ENCODE peak calls at places on chromosomes 16 and 17, in four cellular contexts. H, S, E and C are unnamed samples.
A peak's percentile ranks its signal among the peaks of the same experiment; 100 is the strongest.

GRCh38 chr16:3027983-3028715 is 4.3 kb downstream of the THOC6 start:
- DNase-seq in E (peak; percentile 78), S (peak; percentile 57), H (peak; percentile 61), C (peak; percentile 38)

GRCh38 chr16:65178151-65178550 is 56.3 kb upstream of the CDH11 start:
- DNase-seq in E (no peak), S (peak; percentile 74), H (peak; percentile 9), C (no peak)

GRCh38 chr16:11361751-11362742 is 16.8 kb downstream of the RMI2 start:
- DNase-seq in H (no peak), E (no peak), S (no peak), C (no peak)

GRCh38 chr17:21287703-21288449 is 3.4 kb downstream of the MAP2K3 start:
- DNase-seq in H (peak; percentile 96), E (peak; percentile 98), S (peak; percentile 97), C (peak; percentile 96)

GRCh38 chr16:22124583-22125284 is 32.4 kb downstream of the VWA3A start:
- DNase-seq in E (no peak), H (no peak), S (no peak), C (no peak)

GRCh38 chr17:28547623-28548416 is 4.6 kb downstream of the UNC119 start:
- DNase-seq in E (peak; percentile 50), S (peak; percentile 50), H (peak; percentile 69), C (no peak)

GRCh38 chr16:67378642-67379041 is 14.7 kb downstream of the TPPP3 start:
- DNase-seq in H (peak; percentile 29), S (peak; percentile 67), E (no peak), C (no peak)

GRCh38 chr16:84947022-84947421 is 64.3 kb downstream of the ZDHHC7 start:
- DNase-seq in H (no peak), S (no peak), E (no peak), C (no peak)

GRCh38 chr17:77926967-77927366 is 31.5 kb upstream of the TNRC6C start:
- DNase-seq in H (no peak), E (no peak), S (no peak), C (no peak)

GRCh38 chr17:41360291-41360995 is 9.2 kb downstream of the KRT33B start:
- DNase-seq in E (peak; percentile 70), S (peak; percentile 59), H (no peak), C (no peak)

GRCh38 chr17:50057521-50057991 is 1.6 kb downstream of the ITGA3 start:
- DNase-seq in S (no peak), E (no peak), H (no peak), C (no peak)

GRCh38 chr16:47037746-47038458 is 64.4 kb upstream of the DNAJA2 start:
- DNase-seq in S (peak; percentile 62), H (peak; percentile 68), E (peak; percentile 68), C (peak; percentile 94)

GRCh38 chr16:73179671-73180370 is 131.9 kb upstream of the ZFHX3 start:
- DNase-seq in S (no peak), H (peak; percentile 65), E (no peak), C (no peak)

GRCh38 chr17:21007646-21008045 is 35.2 kb downstream of the USP22 start:
- DNase-seq in E (no peak), S (no peak), H (no peak), C (no peak)

GRCh38 chr17:5715478-5715877 is 131.2 kb upstream of the NLRP1 start:
- DNase-seq in S (no peak), H (no peak), E (no peak), C (no peak)

GRCh38 chr16:12470311-12471229 is 333.1 kb downstream of the CPPED1 start:
- DNase-seq in H (peak; percentile 43), S (peak; percentile 71), E (no peak), C (no peak)

GRCh38 chr16:53872248-53873221 is 168.6 kb downstream of the FTO start:
- DNase-seq in E (peak; percentile 84), S (peak; percentile 93), H (peak; percentile 39), C (no peak)

GRCh38 chr17:65037157-65037556 is 19.4 kb downstream of the GNA13 start:
- DNase-seq in S (no peak), E (no peak), H (no peak), C (no peak)

GRCh38 chr17:81961087-81961514 is at the start of gene NOTUM:
- DNase-seq in E (no peak), S (peak; percentile 12), H (peak; percentile 27), C (no peak)

GRCh38 chr16:67989322-67990017 is 9.2 kb upstream of the DPEP3 start:
- DNase-seq in E (no peak), S (no peak), H (no peak), C (no peak)

GRCh38 chr17:1762233-1762905 is 509 bp downstream of the SERPINF1 start:
- DNase-seq in H (peak; percentile 79), S (peak; percentile 39), E (no peak), C (no peak)

GRCh38 chr17:41657936-41658335 is 30.7 kb upstream of the EIF1 start:
- DNase-seq in E (peak; percentile 27), H (no peak), S (no peak), C (no peak)

GRCh38 chr17:77470800-77471733 is 330.3 kb downstream of the SEC14L1 start:
- DNase-seq in H (peak; percentile 54), E (no peak), S (peak; percentile 43), C (no peak)

GRCh38 chr16:77297996-77298637 is 98.9 kb downstream of the SYCE1L start:
- DNase-seq in S (no peak), H (no peak), E (peak; percentile 24), C (no peak)

GRCh38 chr17:74522381-74523090 is 8.7 kb downstream of the CD300LB start:
- DNase-seq in H (no peak), E (no peak), S (no peak), C (no peak)

GRCh38 chr17:50947844-50948514 is 81.8 kb upstream of the TOB1 start:
- DNase-seq in H (no peak), S (no peak), E (no peak), C (peak; percentile 74)

GRCh38 chr17:78022425-78022824 is 63.9 kb downstream of the TNRC6C start:
- DNase-seq in H (no peak), S (peak; percentile 22), E (no peak), C (no peak)

GRCh38 chr16:2475413-2476344 is 752 bp downstream of the TBC1D24 start:
- DNase-seq in H (no peak), E (no peak), S (no peak), C (no peak)

GRCh38 chr16:13883881-13884280 is 36.1 kb upstream of the ERCC4 start:
- DNase-seq in S (no peak), H (no peak), E (no peak), C (no peak)

GRCh38 chr16:88411951-88412576 is 29.3 kb downstream of the ZNF469 start:
- DNase-seq in E (no peak), H (no peak), S (no peak), C (no peak)

GRCh38 chr17:19306160-19307111 is 56.1 kb downstream of the B9D1 start:
- DNase-seq in S (no peak), E (no peak), H (no peak), C (no peak)

GRCh38 chr16:27346818-27347217 is 33.0 kb downstream of the IL4R start:
- DNase-seq in H (no peak), S (no peak), E (no peak), C (no peak)

GRCh38 chr17:20989991-20990855 is 52.6 kb downstream of the USP22 start:
- DNase-seq in S (no peak), E (no peak), H (no peak), C (no peak)

GRCh38 chr17:57578608-57578990 is 166.5 kb downstream of the CCDC182 start:
- DNase-seq in H (peak; percentile 73), E (no peak), S (peak; percentile 51), C (no peak)

GRCh38 chr17:1231456-1231855 is 38.8 kb upstream of the BHLHA9 start:
- DNase-seq in E (peak; percentile 15), S (no peak), H (no peak), C (no peak)

GRCh38 chr16:19135896-19136438 is 22.2 kb downstream of the ITPRIPL2 start:
- DNase-seq in S (peak; percentile 50), E (peak; percentile 64), H (peak; percentile 51), C (no peak)

GRCh38 chr16:53892155-53892554 is 188.2 kb downstream of the FTO start:
- DNase-seq in E (peak; percentile 51), S (peak; percentile 81), H (peak; percentile 81), C (no peak)

GRCh38 chr17:33292981-33293867 is at the start of gene ASIC2:
- DNase-seq in S (peak; percentile 4), H (no peak), E (peak; percentile 62), C (no peak)
- TF ChIP-seq CTCF in S (peak; percentile 10), H (no peak), E (no peak), C (no peak)

GRCh38 chr17:48294193-48294909 is 135.7 kb downstream of the SKAP1 start:
- DNase-seq in E (no peak), H (no peak), S (no peak), C (no peak)
- TF ChIP-seq CTCF in E (no peak), H (no peak), S (no peak), C (no peak)

GRCh38 chr16:70380919-70381603 is 34.4 kb downstream of the DDX19A start:
- DNase-seq in H (peak; percentile 97), S (peak; percentile 96), E (peak; percentile 97), C (peak; percentile 98)
- TF ChIP-seq CTCF in H (peak; percentile 25), S (peak; percentile 26), E (peak; percentile 12), C (no peak)

GRCh38 chr17:61947367-61948078 is 19.7 kb upstream of the INTS2 start:
- DNase-seq in S (no peak), H (no peak), E (no peak), C (no peak)

GRCh38 chr17:61942085-61942484 is 14.3 kb upstream of the INTS2 start:
- DNase-seq in S (no peak), E (no peak), H (no peak), C (no peak)

GRCh38 chr17:61943117-61943516 is 15.3 kb upstream of the INTS2 start:
- DNase-seq in E (no peak), S (no peak), H (no peak), C (no peak)

DNA sequence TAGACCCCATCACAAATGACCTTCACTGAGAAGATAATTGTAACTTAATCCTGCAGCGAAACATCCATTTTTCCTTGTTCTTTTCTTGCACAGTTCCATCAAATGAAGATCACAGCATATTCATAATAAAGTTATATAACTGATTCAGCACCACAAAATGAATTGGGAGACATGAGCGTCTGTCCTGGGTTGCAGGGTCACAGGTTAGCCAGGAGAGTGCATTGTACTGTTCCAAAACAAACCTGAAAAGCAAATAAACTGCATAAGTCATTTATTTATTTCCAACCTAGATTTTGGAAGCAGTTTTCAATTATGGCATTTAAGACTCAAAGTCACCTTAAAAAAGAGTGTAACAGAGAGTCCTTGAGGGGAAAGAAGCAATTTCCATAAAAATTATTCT is 18.6 kb upstream of the INTS2 start:
- DNase-seq in H (no peak), S (no peak), E (no peak), C (no peak)
- TF ChIP-seq CTCF in H (no peak), S (no peak), E (no peak), C (no peak)

GRCh38 chr16:17345043-17345442 is 125.7 kb downstream of the XYLT1 start:
- DNase-seq in H (peak; percentile 54), E (no peak), S (peak; percentile 81), C (no peak)

GRCh38 chr16:17347624-17348023 is 123.1 kb downstream of the XYLT1 start:
- DNase-seq in S (no peak), E (no peak), H (no peak), C (no peak)

GRCh38 chr16:17348042-17348783 is 122.5 kb downstream of the XYLT1 start:
- DNase-seq in E (no peak), H (no peak), S (no peak), C (no peak)

GRCh38 chr16:17346774-17347569 is 123.8 kb downstream of the XYLT1 start:
- DNase-seq in S (no peak), H (no peak), E (no peak), C (no peak)

GRCh38 chr16:17346441-17346773 is 124.4 kb downstream of the XYLT1 start:
- DNase-seq in S (no peak), H (no peak), E (no peak), C (no peak)
- TF ChIP-seq CTCF in S (no peak), H (no peak), E (no peak), C (no peak)